ENCODE peak calls at places on chromosomes 5 and 9, in nine cellular contexts. V is neuronal stem cell, I is heart left ventricle, B is tibial artery, A is psoas muscle, F is GM23338, P is fibroblast of lung, Y is adipocyte, J is transverse colon. C is an unnamed sample. For H3K27me3 and H3K36me3, the result is how much of the 10 kb centered on the place peaks cover.

GRCh38 chr5:16807475-16807874 is 128.6 kb downstream of the MYO10 start:
- DNase-seq in F (no peak), Y (no peak), B (no peak), I (no peak), A (no peak), J (no peak), V (no peak), P (peak), C (no peak)

GRCh38 chr9:72427801-72428200 is 62.8 kb upstream of the ZFAND5 start:
- DNase-seq in Y (no peak), B (no peak), I (no peak), A (no peak), P (peak), F (no peak), V (no peak), J (no peak), C (no peak)

GRCh38 chr5:40734986-40735385 is 20.8 kb downstream of the TTC33 start:
- DNase-seq in Y (peak), V (no peak), B (no peak), P (peak), A (no peak), I (no peak), F (no peak), J (no peak), C (no peak)

GRCh38 chr5:43063731-43064171 is 23.6 kb upstream of the ANXA2R start:
- DNase-seq in F (peak), I (no peak), A (peak), V (no peak), Y (no peak), J (no peak), B (no peak), P (no peak), C (no peak)

GRCh38 chr5:10695055-10695649 is 65.9 kb downstream of the DAP start:
- DNase-seq in F (peak), A (peak), B (peak), J (peak), V (peak), P (peak), Y (peak), I (peak), C (peak)

GRCh38 chr5:110413856-110414255 is 312.6 kb downstream of the TMEM232 start:
- DNase-seq in P (peak), I (no peak), B (no peak), J (no peak), A (no peak), Y (peak), F (no peak), V (no peak), C (no peak)

GRCh38 chr5:154523704-154524103 is 45.7 kb upstream of the HAND1 start:
- DNase-seq in V (no peak), I (peak), P (peak), B (no peak), J (no peak), A (no peak), Y (peak), F (no peak), C (peak)

GRCh38 chr5:157611571-157612067 is 36.0 kb upstream of the ADAM19 start:
- DNase-seq in F (no peak), V (no peak), I (no peak), J (no peak), B (no peak), Y (no peak), A (no peak), P (no peak), C (no peak)

GRCh38 chr5:63261695-63262094 is 683.1 kb downstream of the LRRC70 start:
- DNase-seq in J (no peak), F (no peak), I (no peak), V (no peak), A (no peak), Y (no peak), P (no peak), B (no peak), C (no peak)

GRCh38 chr9:131799177-131799823 is 59.4 kb upstream of the RAPGEF1 start:
- DNase-seq in Y (peak), A (no peak), V (peak), B (no peak), P (peak), J (peak), I (peak), F (peak), C (peak)

GRCh38 chr5:174725991-174726601 is 1.7 kb downstream of the MSX2 start:
- DNase-seq in I (no peak), B (no peak), Y (no peak), A (no peak), V (no peak), J (no peak), P (no peak), F (no peak), C (no peak)

GRCh38 chr5:60404171-60404570 is 295.8 kb downstream of the DEPDC1B start:
- DNase-seq in I (no peak), F (no peak), B (no peak), J (no peak), Y (no peak), V (peak), A (no peak), P (peak), C (no peak)

GRCh38 chr5:1444361-1445189 is 665 bp downstream of the SLC6A3 start:
- DNase-seq in F (peak), J (no peak), A (peak), V (no peak), B (no peak), P (no peak), I (no peak), Y (no peak), C (no peak)

GRCh38 chr5:63727583-63727982 is 234.7 kb downstream of the HTR1A start:
- DNase-seq in A (no peak), F (no peak), V (no peak), P (no peak), J (no peak), I (no peak), Y (no peak), B (no peak), C (no peak)

GRCh38 chr5:1447772-1448361 is 2.6 kb upstream of the SLC6A3 start:
- DNase-seq in J (no peak), F (no peak), V (no peak), A (peak), B (no peak), P (no peak), I (no peak), Y (no peak), C (no peak)

GRCh38 chr5:123350744-123351143 is 72.5 kb downstream of the CEP120 start:
- DNase-seq in Y (peak), J (no peak), P (peak), I (no peak), V (no peak), F (peak), B (no peak), A (no peak), C (no peak)

GRCh38 chr5:135729582-135729879 is 104.9 kb upstream of the SLC25A48 start:
- DNase-seq in P (no peak), A (no peak), B (no peak), Y (no peak), V (no peak), J (no peak), I (no peak), F (peak), C (no peak)

GRCh38 chr5:79408028-79408427 is 105.9 kb downstream of the HOMER1 start:
- DNase-seq in P (no peak), V (no peak), F (no peak), A (no peak), Y (no peak), B (no peak), I (no peak), J (no peak), C (no peak)

GRCh38 chr9:112783551-112783954 is 33.0 kb downstream of the SNX30 start:
- DNase-seq in F (no peak), I (no peak), B (no peak), J (peak), A (no peak), P (no peak), Y (no peak), V (no peak), C (no peak)

GRCh38 chr5:171764265-171764664 is 21.4 kb upstream of the SMIM23 start:
- DNase-seq in Y (no peak), A (no peak), V (no peak), I (no peak), J (no peak), F (no peak), P (no peak), B (no peak), C (no peak)

GRCh38 chr5:169091396-169091980 is 209.5 kb downstream of the SLIT3 start:
- DNase-seq in J (no peak), F (no peak), B (no peak), P (no peak), A (no peak), V (no peak), I (peak), Y (no peak), C (no peak)

GRCh38 chr9:127248241-127248640 is 16.3 kb upstream of the GARNL3 start:
- DNase-seq in B (no peak), J (no peak), Y (no peak), A (no peak), I (no peak), P (no peak), V (no peak), F (no peak), C (no peak)

GRCh38 chr9:97390791-97391406 is 21.0 kb upstream of the TDRD7 start:
- DNase-seq in I (no peak), P (no peak), B (no peak), A (no peak), F (no peak), J (no peak), V (no peak), Y (no peak), C (no peak)

GRCh38 chr5:115702025-115702424 is 76.2 kb upstream of the TMED7 start:
- DNase-seq in Y (no peak), F (no peak), A (no peak), I (no peak), J (no peak), V (no peak), B (no peak), P (no peak), C (no peak)

GRCh38 chr5:128174951-128175350 is 91.4 kb downstream of the SLC12A2 start:
- DNase-seq in P (peak), V (no peak), A (no peak), B (no peak), F (no peak), I (no peak), J (no peak), Y (peak), C (no peak)

GRCh38 chr5:137269297-137269696 is 229.8 kb downstream of the SPOCK1 start:
- DNase-seq in P (no peak), V (no peak), F (peak), B (no peak), Y (no peak), J (no peak), A (no peak), I (no peak), C (no peak)

GRCh38 chr5:140018920-140019644 is 24.0 kb downstream of the NRG2 start:
- DNase-seq in P (no peak), A (peak), F (no peak), Y (no peak), B (no peak), I (peak), J (no peak), V (no peak), C (peak)
- H3K27me3 ChIP-seq in P (under half), A (under half), F (under half), Y (under half), B (under half), I (under half), J (under half), V (under half), C (under half)

GRCh38 chr9:121658591-121658990 is 7.2 kb downstream of the DAB2IP start:
- DNase-seq in B (no peak), P (no peak), A (peak), V (no peak), J (no peak), Y (no peak), I (no peak), F (no peak), C (no peak)
- H3K4me3 ChIP-seq in B (peak), P (no peak), A (peak), V (no peak), J (no peak), Y (no peak), I (peak), F (no peak), C (no peak)

GRCh38 chr9:123083680-123084079 is 50.2 kb downstream of the GPR21 start:
- DNase-seq in B (no peak), A (no peak), V (no peak), F (no peak), J (no peak), Y (no peak), I (no peak), P (no peak), C (no peak)

GRCh38 chr9:123085916-123086315 is 52.4 kb downstream of the GPR21 start:
- DNase-seq in Y (no peak), P (no peak), F (no peak), A (no peak), J (no peak), B (no peak), I (no peak), V (no peak), C (no peak)

GRCh38 chr9:123081824-123082223 is 48.4 kb downstream of the GPR21 start:
- DNase-seq in B (no peak), A (no peak), P (peak), I (no peak), Y (peak), F (peak), J (no peak), V (peak), C (no peak)

GRCh38 chr9:123084256-123084655 is 50.8 kb downstream of the GPR21 start:
- DNase-seq in J (no peak), I (no peak), A (no peak), V (no peak), P (no peak), F (no peak), Y (no peak), B (no peak), C (no peak)

GRCh38 chr9:123080444-123080843 is 47.0 kb downstream of the GPR21 start:
- DNase-seq in J (no peak), P (no peak), I (no peak), A (no peak), V (no peak), B (no peak), F (no peak), Y (no peak), C (no peak)
- H3K36me3 ChIP-seq in J (under half), P (under half), I (half or more), A (under half), V (half or more), B (half or more), F (under half), Y (half or more), C (under half)

DNA sequence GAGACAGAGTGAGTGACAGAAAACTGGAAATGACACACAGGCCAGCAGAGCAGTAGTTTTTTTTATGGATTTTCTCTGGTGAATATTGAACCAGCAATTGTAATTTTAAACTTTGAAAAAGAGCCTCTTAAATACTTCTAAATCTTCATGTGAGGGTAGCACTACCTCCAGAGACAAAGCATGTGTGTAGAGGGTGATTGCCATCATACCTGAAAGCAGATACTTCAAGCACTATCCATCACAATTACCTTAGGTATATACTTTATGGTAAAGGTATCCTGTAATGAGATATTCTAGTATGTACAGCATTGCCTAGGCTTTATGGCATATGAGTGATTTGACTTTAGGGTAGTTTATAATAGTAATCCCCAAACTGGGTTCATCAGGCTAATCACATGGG is 3.4 kb upstream of the EBF1 start:
- DNase-seq in B (no peak), A (no peak), J (no peak), I (no peak), V (no peak), P (no peak), Y (no peak), F (no peak), C (no peak)
- H3K27me3 ChIP-seq in B (under half), A (under half), J (half or more), I (under half), V (half or more), P (under half), Y (under half), F (half or more), C (under half)

GRCh38 chr9:125749287-125749935 is 2.2 kb downstream of the PBX3 start:
- DNase-seq in A (no peak), B (no peak), P (no peak), Y (peak), V (no peak), I (no peak), F (no peak), J (no peak), C (no peak)
- H3K4me3 ChIP-seq in A (peak), B (peak), P (peak), Y (peak), V (peak), I (peak), F (peak), J (peak), C (peak)

GRCh38 chr5:112930082-112930344 is 8.0 kb upstream of the REEP5 start:
- DNase-seq in A (no peak), I (no peak), F (no peak), P (no peak), J (no peak), B (no peak), V (no peak), Y (no peak), C (no peak)
- H3K36me3 ChIP-seq in A (under half), I (under half), F (under half), P (under half), J (under half), B (under half), V (under half), Y (under half), C (under half)

GRCh38 chr5:149724884-149725283 is 5.2 kb upstream of the PPARGC1B start:
- DNase-seq in I (no peak), V (no peak), A (no peak), B (no peak), Y (no peak), P (no peak), F (no peak), J (no peak), C (peak)
- H3K27me3 ChIP-seq in I (under half), V (under half), A (under half), B (under half), Y (under half), P (under half), F (under half), J (under half), C (under half)

GRCh38 chr5:140822281-140822629 is 842 bp downstream of the PCDHA5 start:
- DNase-seq in V (no peak), J (no peak), I (no peak), A (no peak), P (no peak), B (no peak), F (no peak), Y (no peak), C (no peak)

GRCh38 chr5:140823475-140823874 is 2.1 kb downstream of the PCDHA5 start:
- DNase-seq in V (no peak), B (no peak), P (no peak), A (no peak), I (no peak), Y (no peak), F (no peak), J (no peak), C (no peak)

DNA sequence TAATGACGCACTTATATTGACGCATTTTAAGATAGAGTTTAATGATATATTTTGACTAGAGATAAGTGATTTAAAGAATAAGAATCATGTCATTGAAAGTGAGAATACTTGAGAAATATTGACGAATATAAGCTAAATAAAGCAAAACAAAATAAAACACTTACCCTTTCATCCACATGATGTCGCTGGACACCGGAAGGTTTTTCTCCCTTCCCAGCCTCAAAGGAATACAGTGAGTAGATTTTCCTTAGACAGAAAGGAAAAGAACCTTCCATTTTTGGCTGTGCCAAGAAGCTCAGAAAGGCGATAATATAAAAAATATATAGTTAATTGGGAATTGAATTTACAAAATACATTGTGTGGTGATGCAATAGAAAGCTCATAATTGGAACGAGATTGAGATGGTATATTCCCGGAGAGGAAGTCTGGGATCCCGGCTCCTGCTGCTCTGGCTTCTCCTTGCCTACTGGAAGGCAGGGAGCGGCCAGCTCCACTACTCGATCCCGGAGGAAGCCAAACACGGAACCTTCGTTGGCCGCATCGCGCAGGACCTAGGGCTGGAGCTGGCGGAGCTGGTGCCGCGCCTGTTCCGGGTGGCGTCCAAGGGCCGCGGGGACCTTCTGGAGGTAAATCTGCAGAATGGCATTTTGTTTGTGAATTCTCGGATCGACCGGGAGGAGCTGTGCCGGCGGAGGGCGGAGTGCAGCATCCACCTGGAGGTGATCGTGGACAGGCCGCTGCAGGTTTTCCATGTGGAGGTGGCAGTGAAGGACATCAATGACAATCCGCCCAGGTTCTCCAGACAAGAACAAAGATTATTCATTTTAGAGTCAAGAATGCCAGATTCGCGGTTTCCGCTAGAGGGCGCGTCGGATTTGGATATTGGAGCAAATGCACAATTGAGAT is at the start of gene PCDHA5:
- DNase-seq in F (peak), A (no peak), J (no peak), V (no peak), B (no peak), P (no peak), I (no peak), Y (peak), C (no peak)
- H3K4me3 ChIP-seq in F (no peak), A (no peak), J (no peak), V (no peak), B (no peak), P (no peak), I (no peak), Y (no peak), C (no peak)

DNA sequence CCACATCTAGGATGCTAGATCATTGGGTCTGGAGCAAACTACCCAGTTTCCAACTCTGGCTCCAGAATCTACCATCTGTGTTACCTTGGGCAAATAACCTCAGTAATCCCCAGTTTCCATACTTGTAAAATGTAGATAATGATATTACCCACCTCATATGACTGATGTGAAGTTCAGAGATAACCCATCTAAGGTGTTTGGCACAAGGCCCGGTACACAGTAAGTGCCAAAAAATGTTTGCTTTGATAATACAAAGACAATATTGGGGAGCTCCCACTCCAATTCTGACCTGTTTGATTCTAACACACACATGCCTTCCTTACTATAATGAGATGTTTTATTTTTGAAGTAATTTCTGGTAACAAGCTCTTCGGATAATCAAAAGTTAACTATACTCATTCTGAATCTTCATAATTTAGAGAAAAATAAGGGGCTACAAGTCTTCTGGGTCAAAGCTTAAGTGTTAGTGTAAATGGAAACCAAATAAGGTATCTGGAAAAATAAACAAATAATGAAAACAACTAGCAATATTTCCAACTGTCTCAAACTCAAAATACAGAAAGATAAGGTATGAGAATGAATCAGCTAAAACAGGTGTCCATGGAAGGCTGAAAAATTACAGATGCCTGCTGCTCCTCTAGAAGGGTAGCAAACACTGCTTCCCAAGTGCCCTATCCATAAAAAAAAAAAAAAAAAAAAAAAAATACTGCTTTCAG is 30.4 kb downstream of the ELL2 start:
- DNase-seq in P (no peak), F (no peak), I (no peak), Y (no peak), B (no peak), J (no peak), A (no peak), V (no peak), C (no peak)
- H3K36me3 ChIP-seq in P (under half), F (under half), I (under half), Y (half or more), B (under half), J (under half), A (under half), V (under half), C (half or more)

GRCh38 chr9:137168907-137169763 is 716 bp downstream of the LRRC26 start:
- DNase-seq in F (peak), J (peak), B (no peak), A (no peak), V (peak), I (no peak), Y (peak), P (peak), C (peak)
- H3K27me3 ChIP-seq in F (half or more), J (half or more), B (half or more), A (under half), V (half or more), I (half or more), Y (half or more), P (under half), C (under half)